ENCODE peak calls at places on chromosomes 11 and 22, in nine cellular contexts. N is D341Med; H is stimulated activated naive CD4-positive, alpha-beta T cell; V is H1; O is posterior vena cava; J is DMS153; Q is transverse colon; Y is AML-193; P is left ventricle myocardium inferior. D is an unnamed sample.

GRCh38 chr22:32202539-32203180 is 2.2 kb downstream of the RFPL2 start:
- DNase-seq in N (peak; percentile 62), H (no peak), V (no peak), O (no peak), J (peak; percentile 53), Q (peak; percentile 71), Y (peak; percentile 36), P (peak; percentile 26), D (peak; percentile 39)

GRCh38 chr22:39309881-39310714 is 9.3 kb downstream of the RPL3 start:
- DNase-seq in N (no peak), H (no peak), V (no peak), O (no peak), J (no peak), Q (no peak), Y (no peak), P (no peak), D (peak; percentile 47)

GRCh38 chr11:73156114-73156513 is 14.0 kb upstream of the FCHSD2 start:
- DNase-seq in N (no peak), H (no peak), V (no peak), O (peak; percentile 18), J (no peak), Q (no peak), Y (no peak), P (no peak), D (no peak)

GRCh38 chr22:33897621-33897910 is 22.7 kb downstream of the LARGE1 start:
- DNase-seq in N (no peak), H (no peak), V (no peak), O (no peak), J (peak; percentile 74), Q (no peak), Y (no peak), P (no peak), D (no peak)

GRCh38 chr11:65535102-65535501 is 10.2 kb downstream of the SCYL1 start:
- DNase-seq in N (no peak), H (no peak), V (no peak), O (no peak), J (no peak), Q (no peak), Y (no peak), P (no peak), D (no peak)

GRCh38 chr11:65639623-65640482 is 2.0 kb downstream of the SIPA1 start:
- DNase-seq in N (no peak), H (peak; percentile 73), V (no peak), O (no peak), J (peak; percentile 47), Q (peak; percentile 67), Y (peak; percentile 42), P (peak; percentile 45), D (no peak)

GRCh38 chr11:86495341-86495740 is 120.7 kb downstream of the CCDC81 start:
- DNase-seq in N (no peak), H (no peak), V (no peak), O (no peak), J (no peak), Q (no peak), Y (no peak), P (no peak), D (no peak)

GRCh38 chr22:49849161-49850020 is 4.3 kb upstream of the ZBED4 start:
- DNase-seq in N (peak; percentile 60), H (no peak), V (no peak), O (peak; percentile 74), J (no peak), Q (no peak), Y (no peak), P (no peak), D (no peak)

GRCh38 chr11:567036-567628 is 6.4 kb downstream of the RASSF7 start:
- DNase-seq in N (no peak), H (no peak), V (no peak), O (no peak), J (no peak), Q (no peak), Y (no peak), P (no peak), D (no peak)

GRCh38 chr22:50031189-50032091 is 18.9 kb upstream of the IL17REL start:
- DNase-seq in N (peak; percentile 37), H (no peak), V (no peak), O (peak; percentile 81), J (no peak), Q (no peak), Y (no peak), P (no peak), D (no peak)

GRCh38 chr22:23389271-23390071 is 190.6 kb downstream of the IGLL1 start:
- DNase-seq in N (no peak), H (no peak), V (no peak), O (no peak), J (no peak), Q (no peak), Y (no peak), P (no peak), D (no peak)

GRCh38 chr11:46641639-46642038 is 24.3 kb downstream of the ATG13 start:
- DNase-seq in N (no peak), H (no peak), V (no peak), O (no peak), J (no peak), Q (no peak), Y (no peak), P (no peak), D (no peak)

GRCh38 chr11:128814856-128815705 is 52.0 kb downstream of the KCNJ1 start:
- DNase-seq in N (peak; percentile 44), H (no peak), V (peak; percentile 47), O (peak; percentile 89), J (no peak), Q (peak; percentile 19), Y (no peak), P (peak; percentile 70), D (peak; percentile 61)

GRCh38 chr22:29029202-29030000 is 32.2 kb downstream of the C22orf31 start:
- DNase-seq in N (no peak), H (no peak), V (no peak), O (peak; percentile 37), J (no peak), Q (no peak), Y (no peak), P (no peak), D (no peak)

GRCh38 chr11:126793596-126793995 is 207.0 kb downstream of the KIRREL3 start:
- DNase-seq in N (no peak), H (no peak), V (no peak), O (no peak), J (no peak), Q (no peak), Y (no peak), P (no peak), D (no peak)

GRCh38 chr11:8712506-8712905 is 29.9 kb downstream of the RPL27A start:
- DNase-seq in N (no peak), H (no peak), V (no peak), O (no peak), J (no peak), Q (no peak), Y (no peak), P (no peak), D (no peak)

GRCh38 chr11:25876456-25876965 is 455.4 kb upstream of the ANO3 start:
- DNase-seq in N (no peak), H (no peak), V (no peak), O (no peak), J (no peak), Q (no peak), Y (no peak), P (no peak), D (no peak)

GRCh38 chr11:112255075-112255739 is 5.5 kb downstream of the PLET1 start:
- DNase-seq in N (no peak), H (no peak), V (no peak), O (no peak), J (peak; percentile 13), Q (no peak), Y (no peak), P (no peak), D (peak; percentile 39)

GRCh38 chr11:64070301-64070656 is 34.5 kb downstream of the FLRT1 start:
- DNase-seq in N (no peak), H (no peak), V (no peak), O (no peak), J (no peak), Q (no peak), Y (no peak), P (no peak), D (no peak)

GRCh38 chr22:44242946-44243724 is 62.4 kb downstream of the PARVG start:
- DNase-seq in N (no peak), H (no peak), V (no peak), O (peak; percentile 59), J (no peak), Q (no peak), Y (no peak), P (no peak), D (no peak)

GRCh38 chr11:112543390-112543789 is 282.7 kb upstream of the PLET1 start:
- DNase-seq in N (no peak), H (no peak), V (no peak), O (no peak), J (no peak), Q (no peak), Y (no peak), P (no peak), D (no peak)

GRCh38 chr11:124152770-124153407 is 30.3 kb upstream of the OR10D3 start:
- DNase-seq in N (no peak), H (no peak), V (no peak), O (no peak), J (no peak), Q (no peak), Y (no peak), P (no peak), D (no peak)

GRCh38 chr11:48116843-48117242 is 99.8 kb upstream of the OR4B1 start:
- DNase-seq in N (no peak), H (no peak), V (no peak), O (no peak), J (no peak), Q (no peak), Y (peak; percentile 30), P (no peak), D (peak; percentile 9)

GRCh38 chr11:61477734-61478148 is 30.8 kb upstream of the LRRC10B start:
- DNase-seq in N (peak; percentile 85), H (peak; percentile 40), V (peak; percentile 47), O (peak; percentile 89), J (no peak), Q (peak; percentile 52), Y (no peak), P (peak; percentile 60), D (no peak)

GRCh38 chr22:46770151-46770641 is 7.7 kb downstream of the TBC1D22A start:
- DNase-seq in N (no peak), H (no peak), V (no peak), O (peak; percentile 73), J (no peak), Q (no peak), Y (no peak), P (no peak), D (no peak)

GRCh38 chr22:37636949-37637273 is 2.6 kb upstream of the SH3BP1 start:
- DNase-seq in N (no peak), H (no peak), V (no peak), O (no peak), J (no peak), Q (no peak), Y (no peak), P (no peak), D (no peak)

D was measured in HCEC 1CT.